ENCODE peak calls at places on chromosomes 12 and 14, in four cellular contexts. C is iPS-NIHi11; F is stimulated activated CD8-positive, alpha-beta memory T cell treated with anti-CD3 and anti-CD28 coated beads, Interleukin-4, amount 100 ng/mL, for 1 hour; X is A172. E is an unnamed sample.

GRCh38 chr12:49705479-49706267 is 1.5 kb downstream of the FMNL3 start:
- DNase-seq in X (peak; percentile 74), F (no peak), C (no peak), E (peak; percentile 78)

GRCh38 chr12:31215521-31216232 is 110.3 kb downstream of the SINHCAF start:
- DNase-seq in X (no peak), C (no peak), F (no peak), E (no peak)

GRCh38 chr12:6788972-6789905 is at the start of gene CD4:
- DNase-seq in C (no peak), X (no peak), F (no peak), E (no peak)

GRCh38 chr12:65355461-65355860 is 77.0 kb downstream of the MSRB3 start:
- DNase-seq in F (no peak), X (no peak), C (no peak), E (no peak)

GRCh38 chr14:30921305-30921704 is 46.9 kb downstream of the COCH start:
- DNase-seq in F (no peak), C (no peak), X (no peak), E (no peak)

GRCh38 chr12:14873440-14874185 is 12.0 kb downstream of the MGP start:
- DNase-seq in X (no peak), F (no peak), C (no peak), E (no peak)

GRCh38 chr12:109018276-109018675 is 2.6 kb downstream of the SVOP start:
- DNase-seq in F (no peak), C (no peak), X (no peak), E (no peak)

GRCh38 chr14:63209160-63209559 is 4.9 kb downstream of the RHOJ start:
- DNase-seq in F (no peak), X (peak; percentile 4), C (no peak), E (no peak)

GRCh38 chr12:22459872-22460490 is 84.4 kb downstream of the C2CD5 start:
- DNase-seq in F (no peak), C (peak; percentile 43), X (peak; percentile 30), E (peak; percentile 75)

GRCh38 chr12:103884316-103884715 is 43.3 kb upstream of the NT5DC3 start:
- DNase-seq in X (no peak), C (peak; percentile 45), F (peak; percentile 15), E (peak; percentile 58)

GRCh38 chr14:61609885-61610284 is 85.4 kb upstream of the HIF1A start:
- DNase-seq in X (no peak), F (no peak), C (no peak), E (no peak)

GRCh38 chr14:61460063-61460462 is 138.7 kb downstream of the PRKCH start:
- DNase-seq in F (no peak), C (no peak), X (no peak), E (no peak)

GRCh38 chr12:124852329-124852831 is 11.3 kb downstream of the SCARB1 start:
- DNase-seq in C (no peak), X (no peak), F (no peak), E (no peak)

GRCh38 chr14:102508774-102509743 is 517 bp downstream of the ANKRD9 start:
- DNase-seq in F (no peak), X (no peak), C (peak; percentile 78), E (peak; percentile 37)

GRCh38 chr12:49296836-49297694 is 2.1 kb downstream of the PRPH start:
- DNase-seq in X (no peak), F (no peak), C (peak; percentile 89), E (peak; percentile 83)

GRCh38 chr12:111242190-111242589 is 126.7 kb downstream of the PHETA1 start:
- DNase-seq in X (no peak), C (no peak), F (no peak), E (no peak)

GRCh38 chr14:36773136-36773540 is 111.5 kb downstream of the PAX9 start:
- DNase-seq in X (peak; percentile 59), F (no peak), C (peak; percentile 18), E (peak; percentile 56)

GRCh38 chr14:100644784-100645183 is 57.6 kb upstream of the BEGAIN start:
- DNase-seq in X (no peak), F (no peak), C (no peak), E (no peak)

GRCh38 chr12:105292705-105293104 is 37.8 kb upstream of the C12orf75 start:
- DNase-seq in F (no peak), C (no peak), X (no peak), E (no peak)

GRCh38 chr12:23950011-23950774 is 723 bp upstream of the SOX5 start:
- DNase-seq in X (no peak), C (peak; percentile 19), F (no peak), E (no peak)

GRCh38 chr12:110563702-110564470 is 19.2 kb downstream of the PPTC7 start:
- DNase-seq in C (no peak), X (no peak), F (no peak), E (peak; percentile 36)

GRCh38 chr12:14479004-14479403 is 88.7 kb downstream of the PLBD1 start:
- DNase-seq in C (no peak), F (no peak), X (no peak), E (no peak)

GRCh38 chr14:61632401-61633195 is 62.7 kb upstream of the HIF1A start:
- DNase-seq in F (no peak), X (no peak), C (no peak), E (no peak)

GRCh38 chr12:106434521-106434920 is 77.0 kb downstream of the POLR3B start:
- DNase-seq in C (no peak), F (no peak), X (no peak), E (no peak)

E was measured in ACHN.